ENCODE peak calls at places on chromosome 6, in six cellular contexts. S, C, P, A, J and I are unnamed samples.

GRCh38 chr6:159610881-159611280 is 82.2 kb downstream of the SOD2 start:
- DNase-seq in S (no peak), C (no peak), P (no peak), A (no peak), J (no peak), I (no peak)

GRCh38 chr6:1607557-1608221 is 2.0 kb upstream of the FOXC1 start:
- DNase-seq in S (no peak), C (no peak), P (peak; percentile 90), A (no peak), J (no peak), I (no peak)

GRCh38 chr6:76861403-76861802 is 601.9 kb downstream of the HTR1B start:
- DNase-seq in S (no peak), C (no peak), P (peak; percentile 65), A (no peak), J (peak; percentile 30), I (no peak)

GRCh38 chr6:159981591-159982245 is 12.8 kb downstream of the IGF2R start:
- DNase-seq in S (no peak), C (peak; percentile 31), P (no peak), A (no peak), J (peak; percentile 52), I (peak; percentile 43)

GRCh38 chr6:13194852-13195251 is 133.5 kb downstream of the TBC1D7 start:
- DNase-seq in S (peak; percentile 24), C (peak; percentile 87), P (peak; percentile 77), A (no peak), J (peak; percentile 69), I (peak; percentile 29)

GRCh38 chr6:26445934-26446667 is 5.8 kb downstream of the BTN3A3 start:
- DNase-seq in S (no peak), C (no peak), P (no peak), A (no peak), J (no peak), I (no peak)

GRCh38 chr6:38176797-38177751 is 357.5 kb downstream of the ZFAND3 start:
- DNase-seq in S (no peak), C (no peak), P (peak; percentile 76), A (no peak), J (no peak), I (peak; percentile 46)

GRCh38 chr6:125728739-125729138 is 20.7 kb upstream of the HEY2 start:
- DNase-seq in S (no peak), C (no peak), P (peak; percentile 27), A (no peak), J (no peak), I (no peak)

GRCh38 chr6:7264041-7264440 is 49.0 kb downstream of the SSR1 start:
- DNase-seq in S (no peak), C (no peak), P (no peak), A (no peak), J (no peak), I (no peak)

GRCh38 chr6:79076160-79076559 is 1.9 kb downstream of the PHIP start:
- DNase-seq in S (no peak), C (peak; percentile 5), P (no peak), A (no peak), J (no peak), I (peak; percentile 8)

GRCh38 chr6:15430181-15430580 is 184.3 kb downstream of the JARID2 start:
- DNase-seq in S (no peak), C (no peak), P (no peak), A (no peak), J (no peak), I (no peak)

GRCh38 chr6:40338306-40338705 is 248.9 kb downstream of the LRFN2 start:
- DNase-seq in S (no peak), C (no peak), P (no peak), A (no peak), J (no peak), I (no peak)

GRCh38 chr6:72522735-72523141 is 99.1 kb upstream of the KCNQ5 start:
- DNase-seq in S (no peak), C (no peak), P (peak; percentile 83), A (peak; percentile 14), J (no peak), I (no peak)

GRCh38 chr6:148109732-148110131 is 232.9 kb upstream of the SASH1 start:
- DNase-seq in S (no peak), C (no peak), P (no peak), A (no peak), J (no peak), I (peak; percentile 5)

GRCh38 chr6:17714879-17715860 is 8.4 kb upstream of the NUP153 start:
- DNase-seq in S (no peak), C (peak; percentile 88), P (peak; percentile 63), A (peak; percentile 12), J (peak; percentile 95), I (no peak)

GRCh38 chr6:108501559-108501958 is 59.2 kb upstream of the FOXO3 start:
- DNase-seq in S (no peak), C (no peak), P (no peak), A (no peak), J (peak; percentile 33), I (no peak)

GRCh38 chr6:160973311-160973710 is 18.3 kb upstream of the MAP3K4 start:
- DNase-seq in S (peak; percentile 61), C (peak; percentile 57), P (peak; percentile 92), A (no peak), J (no peak), I (no peak)

GRCh38 chr6:98581725-98582124 is 252.6 kb upstream of the POU3F2 start:
- DNase-seq in S (no peak), C (peak; percentile 5), P (no peak), A (no peak), J (no peak), I (no peak)

GRCh38 chr6:11354019-11354418 is 121.6 kb upstream of the NEDD9 start:
- DNase-seq in S (peak; percentile 31), C (no peak), P (no peak), A (peak; percentile 61), J (peak; percentile 85), I (no peak)

GRCh38 chr6:167972193-167972592 is 25.3 kb upstream of the KIF25 start:
- DNase-seq in S (no peak), C (no peak), P (no peak), A (no peak), J (no peak), I (no peak)

GRCh38 chr6:83051386-83052172 is 14.1 kb downstream of the UBE3D start:
- DNase-seq in S (no peak), C (no peak), P (no peak), A (no peak), J (no peak), I (no peak)

GRCh38 chr6:37244430-37245310 is 12.9 kb upstream of the TBC1D22B start:
- DNase-seq in S (peak; percentile 51), C (peak; percentile 76), P (no peak), A (no peak), J (peak; percentile 96), I (peak; percentile 32)

GRCh38 chr6:107458687-107459282 is 579 bp downstream of the PDSS2 start:
- DNase-seq in S (peak; percentile 20), C (peak; percentile 36), P (peak; percentile 46), A (no peak), J (peak; percentile 11), I (peak; percentile 19)

GRCh38 chr6:117448732-117449131 is 23.0 kb upstream of the ROS1 start:
- DNase-seq in S (no peak), C (peak; percentile 81), P (no peak), A (no peak), J (peak; percentile 93), I (no peak)